ENCODE peak calls at places on chromosomes 3 and 15, in five cellular contexts. B is H9, Y is neuronal stem cell, W is mesenchymal stem cell, V is trophoblast cell. R is an unnamed sample.
A peak's percentile ranks its signal among the peaks of the same experiment; 100 is the strongest.

GRCh38 chr3:4551826-4552442 is 58.8 kb downstream of the ITPR1 start:
- DNase-seq in Y (no peak), B (no peak), V (no peak), W (no peak), R (no peak)

GRCh38 chr15:91491131-91491950 is 362.2 kb upstream of the SLCO3A1 start:
- DNase-seq in B (no peak), Y (no peak), V (no peak), W (no peak), R (no peak)

GRCh38 chr15:34038023-34038403 is 991 bp downstream of the AVEN start:
- DNase-seq in W (no peak), Y (no peak), V (no peak), B (no peak), R (no peak)

GRCh38 chr3:125186261-125186770 is 26.2 kb downstream of the SLC12A8 start:
- DNase-seq in B (no peak), V (no peak), W (peak; percentile 50), Y (no peak), R (no peak)

GRCh38 chr15:74612677-74613076 is 3.0 kb upstream of the CLK3 start:
- DNase-seq in Y (no peak), V (no peak), W (no peak), B (no peak), R (no peak)

GRCh38 chr3:88188436-88188835 is 38.7 kb downstream of the C3orf38 start:
- DNase-seq in Y (no peak), B (no peak), V (peak; percentile 95), W (peak; percentile 27), R (no peak)

GRCh38 chr3:50146316-50146901 is 8.7 kb upstream of the SEMA3F start:
- DNase-seq in B (no peak), W (no peak), Y (no peak), V (no peak), R (no peak)

GRCh38 chr15:41773729-41774061 is 589 bp upstream of the MAPKBP1 start:
- DNase-seq in Y (no peak), W (no peak), V (no peak), B (no peak), R (no peak)

GRCh38 chr3:58151637-58152036 is 59.1 kb downstream of the DNASE1L3 start:
- DNase-seq in W (no peak), Y (no peak), B (no peak), V (no peak), R (no peak)

DNA sequence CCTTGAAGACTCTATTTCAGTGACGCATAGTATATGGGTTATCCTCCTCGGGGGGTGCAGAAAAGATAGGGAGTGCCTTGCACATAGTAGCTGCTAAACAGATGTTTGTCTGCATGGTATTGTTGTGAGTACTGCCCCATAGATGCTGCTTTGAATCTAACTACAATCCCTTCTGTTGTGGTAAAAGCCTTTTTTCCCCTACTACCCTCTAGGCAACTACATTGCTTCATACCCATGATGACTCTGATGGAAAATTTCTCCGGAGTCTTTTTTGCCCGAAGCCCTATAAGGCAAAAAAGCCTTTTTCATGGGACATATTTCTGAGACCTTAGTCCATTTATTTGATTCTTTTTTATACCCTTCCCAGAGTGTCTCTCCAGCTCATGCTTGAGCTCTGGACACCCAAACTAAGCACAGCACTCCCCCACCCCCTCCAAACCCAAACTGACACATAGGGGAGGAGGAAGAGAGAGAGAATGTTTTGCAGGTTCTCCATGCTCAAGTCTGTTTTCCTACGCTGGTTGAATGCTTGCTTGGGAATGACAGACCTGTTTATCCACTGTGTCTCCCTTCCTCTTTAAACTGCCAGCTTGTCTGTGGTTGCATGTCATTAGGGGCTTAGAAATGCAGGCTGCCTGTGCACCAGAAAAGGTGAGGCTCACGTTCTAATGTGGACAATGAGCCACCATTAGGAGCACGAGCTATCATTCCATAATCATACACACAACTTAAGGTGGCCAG is 52.9 kb downstream of the LRTM1 start:
- DNase-seq in B (no peak), V (peak; percentile 92), Y (no peak), W (peak; percentile 53), R (no peak)
- H2BK12ac ChIP-seq in B (no peak overlapping the region), V (peak overlapping the region; percentile 58), Y (no peak overlapping the region), W (peak overlapping the region; percentile 82), R (no peak overlapping the region)

GRCh38 chr15:99212401-99212800 is 37.0 kb downstream of the TTC23 start:
- DNase-seq in W (peak; percentile 89), B (no peak), V (peak; percentile 16), Y (no peak), R (no peak)

GRCh38 chr15:99209326-99209725 is 40.1 kb downstream of the TTC23 start:
- DNase-seq in W (no peak), B (no peak), Y (no peak), V (no peak), R (no peak)

GRCh38 chr15:99210334-99210733 is 39.0 kb downstream of the TTC23 start:
- DNase-seq in W (no peak), B (no peak), V (no peak), Y (no peak), R (no peak)

GRCh38 chr15:99213187-99213811 is 36.1 kb downstream of the TTC23 start:
- DNase-seq in W (peak; percentile 76), B (peak; percentile 36), V (peak; percentile 78), Y (peak; percentile 42), R (peak; percentile 19)

GRCh38 chr15:99211926-99212325 is 37.5 kb downstream of the TTC23 start:
- DNase-seq in V (no peak), W (peak; percentile 94), B (no peak), Y (no peak), R (no peak)
- H2AK5ac ChIP-seq in V (no peak overlapping the region), W (no peak overlapping the region), B (no peak overlapping the region), Y (no peak overlapping the region), R (no peak overlapping the region)

DNA sequence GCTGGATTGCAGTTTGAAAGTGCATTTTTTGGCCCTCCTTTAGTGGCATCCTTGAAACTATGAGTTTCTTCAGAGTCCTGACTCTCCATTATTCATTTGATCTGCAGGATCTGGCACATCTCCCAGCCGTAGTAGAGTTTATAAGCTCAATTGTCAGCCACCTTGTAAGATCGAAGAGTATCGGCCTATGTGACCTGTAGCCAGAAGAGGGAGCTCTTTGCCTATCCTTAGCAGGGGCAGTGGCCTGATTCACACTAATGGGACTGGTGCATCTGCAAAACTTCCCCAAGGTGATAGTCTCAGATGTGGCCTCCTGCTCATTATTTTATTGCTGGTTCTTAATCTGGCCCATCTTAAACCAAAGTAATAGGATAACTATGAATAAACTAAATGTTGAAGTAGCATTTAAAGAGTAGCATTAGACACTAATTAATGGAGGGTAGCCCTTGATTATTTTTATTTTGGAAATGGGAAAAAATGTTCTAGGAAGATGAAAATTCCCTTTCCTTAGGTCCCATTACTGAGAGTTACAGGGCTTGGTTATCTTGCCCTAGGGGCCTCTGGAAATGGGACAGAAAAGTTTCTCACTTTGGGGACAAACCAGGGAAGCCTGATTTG is 21.2 kb downstream of the GCSAM start:
- DNase-seq in V (peak; percentile 89), W (peak; percentile 60), Y (peak; percentile 59), B (peak; percentile 71), R (peak; percentile 31)
- H2BK12ac ChIP-seq in V (no peak overlapping the region), W (no peak overlapping the region), Y (no peak overlapping the region), B (no peak overlapping the region), R (no peak overlapping the region)

GRCh38 chr15:99411234-99411633 is 154.6 kb upstream of the MEF2A start:
- DNase-seq in V (no peak), W (no peak), B (no peak), Y (no peak), R (no peak)
- H2AK5ac ChIP-seq in V (no peak overlapping the region), W (no peak overlapping the region), B (no peak overlapping the region), Y (no peak overlapping the region), R (no peak overlapping the region)

GRCh38 chr3:29868702-29869101 is 587.8 kb downstream of the RBMS3 start:
- DNase-seq in B (peak; percentile 32), W (no peak), Y (no peak), V (no peak), R (no peak)
- H2BK12ac ChIP-seq in B (no peak overlapping the region), W (peak overlapping the region; percentile 52), Y (no peak overlapping the region), V (no peak overlapping the region), R (no peak overlapping the region)

GRCh38 chr15:84961707-84962106 is 19.9 kb upstream of the PDE8A start:
- DNase-seq in Y (no peak), B (no peak), V (no peak), W (no peak), R (no peak)
- H2AK5ac ChIP-seq in Y (no peak overlapping the region), B (no peak overlapping the region), V (no peak overlapping the region), W (peak overlapping the region; percentile 35), R (peak overlapping the region; percentile 75)

GRCh38 chr15:101322849-101323477 is 27.9 kb upstream of the SNRPA1 start:
- DNase-seq in B (no peak), Y (no peak), W (no peak), V (no peak), R (no peak)

GRCh38 chr15:101318810-101319200 is 23.8 kb upstream of the SNRPA1 start:
- DNase-seq in Y (no peak), W (peak; percentile 6), V (no peak), B (no peak), R (no peak)

GRCh38 chr15:101322016-101322695 is 27.1 kb upstream of the SNRPA1 start:
- DNase-seq in B (no peak), V (no peak), W (no peak), Y (no peak), R (no peak)

GRCh38 chr15:101318147-101318809 is 23.2 kb upstream of the SNRPA1 start:
- DNase-seq in B (no peak), W (no peak), V (peak; percentile 95), Y (no peak), R (no peak)

DNA sequence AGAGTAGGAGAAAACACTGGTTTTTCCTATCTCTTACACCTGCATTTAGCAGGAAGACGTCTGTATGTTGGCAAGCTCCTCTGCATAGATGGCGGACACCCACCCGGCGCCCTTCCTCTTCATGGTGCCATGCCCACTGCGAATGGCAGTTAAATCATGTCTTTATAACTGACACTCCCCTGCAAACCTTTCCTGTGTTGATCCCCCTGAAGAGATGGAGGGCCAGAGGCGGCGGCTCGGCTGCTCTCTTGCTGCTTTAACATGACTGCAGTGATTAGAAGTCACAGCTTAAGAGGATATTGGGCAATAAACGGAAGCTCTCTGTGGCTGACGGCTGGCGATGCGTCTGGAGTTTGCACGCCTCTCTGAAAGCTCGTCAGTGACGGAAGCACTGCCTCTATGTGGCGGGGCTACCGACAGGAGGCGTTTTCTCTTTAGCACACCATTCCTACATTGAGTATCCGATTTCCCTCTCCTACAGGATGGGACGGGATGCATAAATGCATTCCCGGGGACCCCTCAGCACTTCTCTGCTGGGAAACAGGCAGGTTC is 25.5 kb upstream of the SNRPA1 start:
- DNase-seq in Y (peak; percentile 14), W (peak; percentile 95), B (peak; percentile 78), V (peak; percentile 42), R (peak; percentile 71)
- H2BK12ac ChIP-seq in Y (no peak overlapping the region), W (no peak overlapping the region), B (no peak overlapping the region), V (no peak overlapping the region), R (no peak overlapping the region)

R was measured in H1.